ENCODE peak calls at places on chromosomes 5 and 9, in eight cellular contexts. H is tibial artery; T is NCI-H1092 treated with DMSO at 0.1 percent for 48 hours; Z is fibroblast of the conjunctiva; E is kidney glomerular epithelial cell; Q is mammary epithelial cell; S is ecto neural progenitor cell; K is stimulated activated CD4-positive, alpha-beta T cell treated with anti-CD3 and anti-CD28 coated beads, TNF-alpha, amount 100 ng/mL, for 1 hour. I is an unnamed sample.

GRCh38 chr5:64100203-64100602 is 65.4 kb upstream of the RNF180 start:
- DNase-seq in Z (no peak), H (no peak), S (no peak), T (no peak), Q (no peak), E (no peak), K (no peak), I (no peak)

GRCh38 chr5:96927008-96927407 is 8.9 kb upstream of the LNPEP start:
- DNase-seq in Q (no peak), K (no peak), H (no peak), T (no peak), E (no peak), S (no peak), Z (no peak), I (no peak)

GRCh38 chr5:14826714-14827113 is 44.9 kb downstream of the ANKH start:
- DNase-seq in H (no peak), E (no peak), K (no peak), S (no peak), Z (no peak), Q (no peak), T (no peak), I (no peak)

GRCh38 chr9:87148391-87149237 is 201.3 kb upstream of the GAS1 start:
- DNase-seq in Q (peak; percentile 51), E (peak; percentile 46), K (no peak), Z (peak; percentile 49), S (peak; percentile 77), T (peak; percentile 6), H (peak; percentile 86), I (no peak)

GRCh38 chr5:3517331-3517730 is 78.3 kb upstream of the IRX1 start:
- DNase-seq in K (no peak), Z (no peak), S (peak; percentile 64), H (no peak), Q (no peak), E (no peak), T (no peak), I (no peak)

GRCh38 chr9:127283917-127284316 is 19.3 kb downstream of the GARNL3 start:
- DNase-seq in K (no peak), Z (peak; percentile 33), S (no peak), T (no peak), Q (peak; percentile 15), E (peak; percentile 9), H (peak; percentile 59), I (no peak)

GRCh38 chr5:177064500-177065277 is 22.0 kb upstream of the FGFR4 start:
- DNase-seq in T (no peak), Z (no peak), K (no peak), Q (no peak), S (no peak), E (no peak), H (no peak), I (no peak)

GRCh38 chr5:180424094-180424493 is 70.1 kb upstream of the CNOT6 start:
- DNase-seq in E (no peak), H (no peak), S (no peak), Z (no peak), Q (no peak), T (no peak), K (no peak), I (no peak)

GRCh38 chr5:76714771-76715483 is 999 bp upstream of the F2R start:
- DNase-seq in Z (no peak), Q (no peak), E (no peak), K (no peak), S (peak; percentile 55), H (no peak), T (no peak), I (peak; percentile 41)

GRCh38 chr5:20680718-20681302 is 692.8 kb upstream of the CDH18 start:
- DNase-seq in H (no peak), T (no peak), Z (no peak), E (no peak), Q (no peak), S (no peak), K (no peak), I (no peak)

GRCh38 chr5:107601076-107601475 is 69.7 kb downstream of the EFNA5 start:
- DNase-seq in S (no peak), H (no peak), E (no peak), K (no peak), Q (no peak), Z (no peak), T (no peak), I (no peak)

GRCh38 chr9:104984541-104984940 is 56.6 kb upstream of the ABCA1 start:
- DNase-seq in K (no peak), Z (no peak), E (no peak), H (no peak), Q (no peak), S (no peak), T (no peak), I (no peak)

GRCh38 chr5:135826221-135826525 is 8.3 kb upstream of the SLC25A48 start:
- DNase-seq in Z (no peak), K (no peak), S (peak; percentile 38), H (no peak), T (no peak), Q (no peak), E (no peak), I (no peak)

GRCh38 chr5:172417983-172418630 is 36.2 kb downstream of the SH3PXD2B start:
- DNase-seq in E (no peak), Z (peak; percentile 99), H (peak; percentile 97), Q (peak; percentile 85), S (no peak), K (no peak), T (no peak), I (no peak)

GRCh38 chr5:133147411-133147810 is 95.6 kb downstream of the HSPA4 start:
- DNase-seq in E (no peak), Q (no peak), H (no peak), K (no peak), S (no peak), T (no peak), Z (no peak), I (no peak)